ENCODE peak calls at places on chromosomes 13 and 19, in seven cellular contexts. One of them, this sample, is unnamed.

GRCh38 chr19:40594657-40595077 is 6.5 kb upstream of the LTBP4 start:
- DNase-seq in naive thymus-derived CD4-positive, alpha-beta T cell: no peak
- DNase-seq in brain microvascular endothelial cell: peak
- DNase-seq in A673: no peak
- DNase-seq in tibial nerve: no peak
- DNase-seq in dorsolateral prefrontal cortex: peak
- DNase-seq in right cardiac atrium: peak
- DNase-seq in this sample: no peak

GRCh38 chr19:53553865-53554791 is 16.2 kb downstream of the ZNF331 start:
- DNase-seq in right cardiac atrium: peak
- DNase-seq in naive thymus-derived CD4-positive, alpha-beta T cell: peak
- DNase-seq in A673: peak
- DNase-seq in tibial nerve: peak
- DNase-seq in brain microvascular endothelial cell: peak
- DNase-seq in dorsolateral prefrontal cortex: peak
- DNase-seq in this sample: peak

GRCh38 chr13:72820156-72820897 is 38.4 kb downstream of the PIBF1 start:
- DNase-seq in A673: peak
- DNase-seq in dorsolateral prefrontal cortex: no peak
- DNase-seq in naive thymus-derived CD4-positive, alpha-beta T cell: no peak
- DNase-seq in tibial nerve: no peak
- DNase-seq in right cardiac atrium: no peak
- DNase-seq in brain microvascular endothelial cell: peak
- DNase-seq in this sample: no peak

GRCh38 chr19:51292971-51293370 is 18.5 kb upstream of the IGLON5 start:
- DNase-seq in dorsolateral prefrontal cortex: no peak
- DNase-seq in naive thymus-derived CD4-positive, alpha-beta T cell: no peak
- DNase-seq in A673: no peak
- DNase-seq in brain microvascular endothelial cell: no peak
- DNase-seq in right cardiac atrium: no peak
- DNase-seq in tibial nerve: no peak
- DNase-seq in this sample: no peak

GRCh38 chr13:42497798-42498197 is 76.2 kb upstream of the TNFSF11 start:
- DNase-seq in right cardiac atrium: no peak
- DNase-seq in naive thymus-derived CD4-positive, alpha-beta T cell: no peak
- DNase-seq in A673: no peak
- DNase-seq in tibial nerve: no peak
- DNase-seq in dorsolateral prefrontal cortex: no peak
- DNase-seq in brain microvascular endothelial cell: peak
- DNase-seq in this sample: no peak

GRCh38 chr13:66927562-66927961 is 302.6 kb downstream of the PCDH9 start:
- DNase-seq in dorsolateral prefrontal cortex: no peak
- DNase-seq in A673: no peak
- DNase-seq in tibial nerve: no peak
- DNase-seq in brain microvascular endothelial cell: no peak
- DNase-seq in right cardiac atrium: no peak
- DNase-seq in naive thymus-derived CD4-positive, alpha-beta T cell: no peak
- DNase-seq in this sample: no peak

GRCh38 chr19:44891016-44891882 is at the start of gene TOMM40:
- DNase-seq in dorsolateral prefrontal cortex: peak
- DNase-seq in brain microvascular endothelial cell: peak
- DNase-seq in right cardiac atrium: peak
- DNase-seq in A673: no peak
- DNase-seq in naive thymus-derived CD4-positive, alpha-beta T cell: no peak
- DNase-seq in tibial nerve: no peak
- DNase-seq in this sample: no peak

GRCh38 chr13:82116422-82116989 is 1765.8 kb downstream of the SLITRK1 start:
- DNase-seq in naive thymus-derived CD4-positive, alpha-beta T cell: no peak
- DNase-seq in tibial nerve: no peak
- DNase-seq in right cardiac atrium: no peak
- DNase-seq in dorsolateral prefrontal cortex: no peak
- DNase-seq in A673: peak
- DNase-seq in brain microvascular endothelial cell: no peak
- DNase-seq in this sample: no peak

GRCh38 chr19:55075366-55075998 is at the start of gene EPS8L1:
- DNase-seq in dorsolateral prefrontal cortex: no peak
- DNase-seq in brain microvascular endothelial cell: no peak
- DNase-seq in naive thymus-derived CD4-positive, alpha-beta T cell: no peak
- DNase-seq in right cardiac atrium: no peak
- DNase-seq in A673: no peak
- DNase-seq in tibial nerve: no peak
- DNase-seq in this sample: no peak

GRCh38 chr13:51286135-51287002 is 53.1 kb upstream of the SERPINE3 start:
- DNase-seq in naive thymus-derived CD4-positive, alpha-beta T cell: peak
- DNase-seq in right cardiac atrium: peak
- DNase-seq in dorsolateral prefrontal cortex: peak
- DNase-seq in A673: peak
- DNase-seq in tibial nerve: peak
- DNase-seq in brain microvascular endothelial cell: peak
- DNase-seq in this sample: peak

GRCh38 chr13:49627831-49628652 is at the start of gene ARL11:
- DNase-seq in brain microvascular endothelial cell: no peak
- DNase-seq in right cardiac atrium: peak
- DNase-seq in dorsolateral prefrontal cortex: peak
- DNase-seq in tibial nerve: peak
- DNase-seq in A673: no peak
- DNase-seq in naive thymus-derived CD4-positive, alpha-beta T cell: peak
- DNase-seq in this sample: no peak
- H3K27ac ChIP-seq in brain microvascular endothelial cell: no peak
- H3K27ac ChIP-seq in right cardiac atrium: peak
- H3K27ac ChIP-seq in dorsolateral prefrontal cortex: no peak
- H3K27ac ChIP-seq in tibial nerve: no peak
- H3K27ac ChIP-seq in A673: no peak
- H3K27ac ChIP-seq in naive thymus-derived CD4-positive, alpha-beta T cell: no peak
- H3K27ac ChIP-seq in this sample: no peak

GRCh38 chr19:38190793-38191192 is 33.2 kb downstream of the DPF1 start:
- DNase-seq in brain microvascular endothelial cell: no peak
- DNase-seq in right cardiac atrium: no peak
- DNase-seq in tibial nerve: no peak
- DNase-seq in dorsolateral prefrontal cortex: no peak
- DNase-seq in A673: no peak
- DNase-seq in naive thymus-derived CD4-positive, alpha-beta T cell: no peak
- DNase-seq in this sample: no peak
- H3K27ac ChIP-seq in brain microvascular endothelial cell: no peak
- H3K27ac ChIP-seq in right cardiac atrium: no peak
- H3K27ac ChIP-seq in tibial nerve: no peak
- H3K27ac ChIP-seq in dorsolateral prefrontal cortex: no peak
- H3K27ac ChIP-seq in A673: no peak
- H3K27ac ChIP-seq in naive thymus-derived CD4-positive, alpha-beta T cell: no peak
- H3K27ac ChIP-seq in this sample: no peak

GRCh38 chr13:40664100-40665060 is 2.1 kb downstream of the FOXO1 start:
- DNase-seq in right cardiac atrium: peak
- DNase-seq in tibial nerve: peak
- DNase-seq in dorsolateral prefrontal cortex: peak
- DNase-seq in brain microvascular endothelial cell: peak
- DNase-seq in naive thymus-derived CD4-positive, alpha-beta T cell: peak
- DNase-seq in A673: peak
- DNase-seq in this sample: peak

GRCh38 chr13:40665061-40665753 is 1.2 kb downstream of the FOXO1 start:
- DNase-seq in right cardiac atrium: peak
- DNase-seq in brain microvascular endothelial cell: no peak
- DNase-seq in dorsolateral prefrontal cortex: no peak
- DNase-seq in A673: peak
- DNase-seq in tibial nerve: no peak
- DNase-seq in naive thymus-derived CD4-positive, alpha-beta T cell: peak
- DNase-seq in this sample: peak

GRCh38 chr13:40660270-40660669 is 6.2 kb downstream of the FOXO1 start:
- DNase-seq in tibial nerve: no peak
- DNase-seq in A673: no peak
- DNase-seq in dorsolateral prefrontal cortex: no peak
- DNase-seq in brain microvascular endothelial cell: no peak
- DNase-seq in naive thymus-derived CD4-positive, alpha-beta T cell: no peak
- DNase-seq in right cardiac atrium: no peak
- DNase-seq in this sample: no peak

GRCh38 chr13:40660692-40661091 is 5.7 kb downstream of the FOXO1 start:
- DNase-seq in tibial nerve: no peak
- DNase-seq in brain microvascular endothelial cell: no peak
- DNase-seq in right cardiac atrium: no peak
- DNase-seq in dorsolateral prefrontal cortex: no peak
- DNase-seq in naive thymus-derived CD4-positive, alpha-beta T cell: no peak
- DNase-seq in A673: no peak
- DNase-seq in this sample: no peak

DNA sequence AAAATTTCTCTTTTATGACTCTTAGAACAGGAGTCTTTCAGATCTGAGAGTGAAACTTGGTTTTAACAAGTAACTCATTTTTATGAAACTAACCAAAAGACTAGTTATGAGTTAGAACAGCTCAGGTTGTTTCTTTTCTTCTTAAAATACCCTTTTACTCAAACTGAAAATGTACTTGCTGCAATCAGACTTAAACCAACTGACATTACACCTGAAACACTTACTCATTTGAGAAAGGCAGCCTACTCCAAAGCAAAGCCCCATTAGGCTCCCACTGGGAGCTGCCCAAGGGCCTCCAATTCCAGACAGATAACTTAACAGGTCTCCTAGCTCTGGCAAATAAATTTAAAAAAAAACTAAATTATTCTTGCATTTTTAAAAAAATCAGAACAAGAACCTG is 3.6 kb downstream of the FOXO1 start:
- DNase-seq in dorsolateral prefrontal cortex: no peak
- DNase-seq in A673: no peak
- DNase-seq in right cardiac atrium: no peak
- DNase-seq in tibial nerve: no peak
- DNase-seq in brain microvascular endothelial cell: no peak
- DNase-seq in naive thymus-derived CD4-positive, alpha-beta T cell: no peak
- DNase-seq in this sample: no peak
- H3K27ac ChIP-seq in dorsolateral prefrontal cortex: peak
- H3K27ac ChIP-seq in A673: peak
- H3K27ac ChIP-seq in right cardiac atrium: no peak
- H3K27ac ChIP-seq in tibial nerve: peak
- H3K27ac ChIP-seq in brain microvascular endothelial cell: no peak
- H3K27ac ChIP-seq in naive thymus-derived CD4-positive, alpha-beta T cell: peak
- H3K27ac ChIP-seq in this sample: no peak

DNA sequence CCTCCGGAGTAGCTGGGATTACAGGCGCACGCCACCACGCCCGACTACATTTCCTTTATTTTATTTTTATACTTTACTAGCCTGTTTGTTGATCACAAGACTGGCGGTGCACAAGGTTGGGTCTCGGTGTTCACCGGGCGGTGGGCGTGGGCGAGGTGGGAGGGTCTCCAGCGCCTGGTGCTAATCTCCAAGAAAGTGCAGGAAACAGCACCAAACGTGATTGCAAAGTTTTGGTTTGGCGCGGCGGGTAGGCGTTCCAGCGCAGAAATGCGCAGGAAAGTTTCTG is 24.1 kb upstream of the ZNF850 start:
- DNase-seq in brain microvascular endothelial cell: no peak
- DNase-seq in dorsolateral prefrontal cortex: no peak
- DNase-seq in tibial nerve: no peak
- DNase-seq in naive thymus-derived CD4-positive, alpha-beta T cell: no peak
- DNase-seq in right cardiac atrium: peak
- DNase-seq in A673: no peak
- DNase-seq in this sample: no peak
- H3K27ac ChIP-seq in brain microvascular endothelial cell: peak
- H3K27ac ChIP-seq in dorsolateral prefrontal cortex: peak
- H3K27ac ChIP-seq in tibial nerve: peak
- H3K27ac ChIP-seq in naive thymus-derived CD4-positive, alpha-beta T cell: peak
- H3K27ac ChIP-seq in right cardiac atrium: no peak
- H3K27ac ChIP-seq in A673: no peak
- H3K27ac ChIP-seq in this sample: no peak

GRCh38 chr19:3475449-3475848 is 4.9 kb downstream of the SMIM24 start:
- DNase-seq in right cardiac atrium: no peak
- DNase-seq in tibial nerve: no peak
- DNase-seq in A673: no peak
- DNase-seq in brain microvascular endothelial cell: no peak
- DNase-seq in naive thymus-derived CD4-positive, alpha-beta T cell: no peak
- DNase-seq in dorsolateral prefrontal cortex: no peak
- DNase-seq in this sample: no peak

GRCh38 chr19:3471954-3472655 is 8.2 kb downstream of the SMIM24 start:
- DNase-seq in naive thymus-derived CD4-positive, alpha-beta T cell: peak
- DNase-seq in A673: peak
- DNase-seq in brain microvascular endothelial cell: no peak
- DNase-seq in dorsolateral prefrontal cortex: no peak
- DNase-seq in tibial nerve: peak
- DNase-seq in right cardiac atrium: peak
- DNase-seq in this sample: peak

GRCh38 chr19:3476830-3477229 is 3.5 kb downstream of the SMIM24 start:
- DNase-seq in right cardiac atrium: no peak
- DNase-seq in brain microvascular endothelial cell: no peak
- DNase-seq in naive thymus-derived CD4-positive, alpha-beta T cell: no peak
- DNase-seq in tibial nerve: no peak
- DNase-seq in A673: no peak
- DNase-seq in dorsolateral prefrontal cortex: no peak
- DNase-seq in this sample: no peak

GRCh38 chr19:3474614-3475013 is 5.7 kb downstream of the SMIM24 start:
- DNase-seq in dorsolateral prefrontal cortex: no peak
- DNase-seq in brain microvascular endothelial cell: no peak
- DNase-seq in tibial nerve: no peak
- DNase-seq in right cardiac atrium: no peak
- DNase-seq in A673: no peak
- DNase-seq in naive thymus-derived CD4-positive, alpha-beta T cell: no peak
- DNase-seq in this sample: no peak

GRCh38 chr19:3474015-3474414 is 6.3 kb downstream of the SMIM24 start:
- DNase-seq in A673: no peak
- DNase-seq in right cardiac atrium: no peak
- DNase-seq in naive thymus-derived CD4-positive, alpha-beta T cell: no peak
- DNase-seq in brain microvascular endothelial cell: no peak
- DNase-seq in dorsolateral prefrontal cortex: no peak
- DNase-seq in tibial nerve: no peak
- DNase-seq in this sample: no peak
- H3K27ac ChIP-seq in A673: no peak
- H3K27ac ChIP-seq in right cardiac atrium: no peak
- H3K27ac ChIP-seq in naive thymus-derived CD4-positive, alpha-beta T cell: no peak
- H3K27ac ChIP-seq in brain microvascular endothelial cell: no peak
- H3K27ac ChIP-seq in dorsolateral prefrontal cortex: no peak
- H3K27ac ChIP-seq in tibial nerve: no peak
- H3K27ac ChIP-seq in this sample: no peak